ENCODE peak calls at places on chromosomes 12 and 14, in nine cellular contexts. One of them, this sample, is unnamed.

GRCh38 chr12:3527181-3527580 is 36.2 kb downstream of the PRMT8 start:
- DNase-seq in KG1: no peak
- DNase-seq in heart right ventricle: no peak
- DNase-seq in GDM1: no peak
- DNase-seq in HFF-Myc: peak; percentile 36
- DNase-seq in CD4-positive, alpha-beta memory T cell: no peak
- DNase-seq in HCT116: peak; percentile 47
- DNase-seq in esophagus squamous epithelium: no peak
- DNase-seq in fibroblast of villous mesenchyme: peak; percentile 55
- DNase-seq in this sample: no peak

GRCh38 chr12:1916396-1917171 is 1.9 kb downstream of the CACNA2D4 start:
- DNase-seq in KG1: no peak
- DNase-seq in heart right ventricle: peak; percentile 76
- DNase-seq in GDM1: no peak
- DNase-seq in HFF-Myc: no peak
- DNase-seq in CD4-positive, alpha-beta memory T cell: no peak
- DNase-seq in HCT116: no peak
- DNase-seq in esophagus squamous epithelium: no peak
- DNase-seq in fibroblast of villous mesenchyme: no peak
- DNase-seq in this sample: no peak

GRCh38 chr14:100156776-100157175 is 2.7 kb downstream of the DEGS2 start:
- DNase-seq in KG1: no peak
- DNase-seq in heart right ventricle: peak; percentile 3
- DNase-seq in GDM1: no peak
- DNase-seq in HFF-Myc: no peak
- DNase-seq in CD4-positive, alpha-beta memory T cell: no peak
- DNase-seq in HCT116: no peak
- DNase-seq in esophagus squamous epithelium: no peak
- DNase-seq in fibroblast of villous mesenchyme: no peak
- DNase-seq in this sample: no peak

GRCh38 chr12:129371268-129371667 is 518.0 kb downstream of the GLT1D1 start:
- DNase-seq in KG1: no peak
- DNase-seq in heart right ventricle: no peak
- DNase-seq in GDM1: no peak
- DNase-seq in HFF-Myc: no peak
- DNase-seq in CD4-positive, alpha-beta memory T cell: no peak
- DNase-seq in HCT116: no peak
- DNase-seq in esophagus squamous epithelium: no peak
- DNase-seq in fibroblast of villous mesenchyme: no peak
- DNase-seq in this sample: no peak

GRCh38 chr14:72810201-72810600 is 83.7 kb downstream of the DPF3 start:
- DNase-seq in KG1: no peak
- DNase-seq in heart right ventricle: no peak
- DNase-seq in GDM1: no peak
- DNase-seq in HFF-Myc: no peak
- DNase-seq in CD4-positive, alpha-beta memory T cell: peak; percentile 45
- DNase-seq in HCT116: no peak
- DNase-seq in esophagus squamous epithelium: no peak
- DNase-seq in fibroblast of villous mesenchyme: no peak
- DNase-seq in this sample: no peak

GRCh38 chr12:105825141-105825540 is 313.6 kb downstream of the NUAK1 start:
- DNase-seq in KG1: no peak
- DNase-seq in heart right ventricle: no peak
- DNase-seq in GDM1: no peak
- DNase-seq in HFF-Myc: no peak
- DNase-seq in CD4-positive, alpha-beta memory T cell: no peak
- DNase-seq in HCT116: no peak
- DNase-seq in esophagus squamous epithelium: no peak
- DNase-seq in fibroblast of villous mesenchyme: no peak
- DNase-seq in this sample: no peak

GRCh38 chr12:44774815-44775411 is 101.2 kb downstream of the NELL2 start:
- DNase-seq in KG1: peak; percentile 1
- DNase-seq in heart right ventricle: no peak
- DNase-seq in GDM1: no peak
- DNase-seq in HFF-Myc: peak; percentile 3
- DNase-seq in CD4-positive, alpha-beta memory T cell: peak; percentile 45
- DNase-seq in HCT116: peak; percentile 15
- DNase-seq in esophagus squamous epithelium: no peak
- DNase-seq in fibroblast of villous mesenchyme: no peak
- DNase-seq in this sample: no peak

GRCh38 chr12:15556411-15556810 is 232.8 kb downstream of the EPS8 start:
- DNase-seq in KG1: no peak
- DNase-seq in heart right ventricle: no peak
- DNase-seq in GDM1: no peak
- DNase-seq in HFF-Myc: no peak
- DNase-seq in CD4-positive, alpha-beta memory T cell: no peak
- DNase-seq in HCT116: no peak
- DNase-seq in esophagus squamous epithelium: no peak
- DNase-seq in fibroblast of villous mesenchyme: no peak
- DNase-seq in this sample: no peak

GRCh38 chr12:104411826-104412626 is 44.7 kb upstream of the CHST11 start:
- DNase-seq in KG1: no peak
- DNase-seq in heart right ventricle: no peak
- DNase-seq in GDM1: no peak
- DNase-seq in HFF-Myc: no peak
- DNase-seq in CD4-positive, alpha-beta memory T cell: no peak
- DNase-seq in HCT116: no peak
- DNase-seq in esophagus squamous epithelium: no peak
- DNase-seq in fibroblast of villous mesenchyme: peak; percentile 8
- DNase-seq in this sample: no peak

GRCh38 chr12:50647479-50647878 is 116.4 kb upstream of the ATF1 start:
- DNase-seq in KG1: no peak
- DNase-seq in heart right ventricle: no peak
- DNase-seq in GDM1: no peak
- DNase-seq in HFF-Myc: no peak
- DNase-seq in CD4-positive, alpha-beta memory T cell: no peak
- DNase-seq in HCT116: peak; percentile 72
- DNase-seq in esophagus squamous epithelium: no peak
- DNase-seq in fibroblast of villous mesenchyme: no peak
- DNase-seq in this sample: no peak

This sample was measured in tibial artery.